ENCODE peak calls at places on chromosomes 4 and X, in nine cellular contexts. P is IMR-90, G is tibial nerve, O is uterus, X is right lobe of liver, Z is ovary, C is esophagus squamous epithelium, B is stomach, J is adrenal gland. Q is an unnamed sample. For H3K36me3, the result is how much of the 10 kb centered on the place peaks cover.

GRCh38 chr4:158622251-158622650 is 49.4 kb downstream of the C4orf46 start:
- DNase-seq in X (no peak), O (no peak), G (no peak), Z (no peak), J (no peak), B (no peak), P (peak), C (no peak), Q (no peak)

GRCh38 chrX:66012094-66012534 is 27.8 kb downstream of the VSIG4 start:
- DNase-seq in X (no peak), G (no peak), C (no peak), P (no peak), Z (no peak), J (no peak), O (no peak), B (peak), Q (no peak)

GRCh38 chrX:39121903-39122302 is 320.6 kb downstream of the MID1IP1 start:
- DNase-seq in G (no peak), Z (no peak), B (no peak), C (no peak), P (no peak), X (no peak), J (no peak), O (no peak), Q (no peak)

GRCh38 chr4:10085386-10085785 is 31.2 kb downstream of the WDR1 start:
- DNase-seq in G (no peak), Z (peak), C (no peak), P (no peak), O (peak), J (no peak), X (no peak), B (no peak), Q (peak)

GRCh38 chrX:72396117-72396516 is 90.4 kb upstream of the CITED1 start:
- DNase-seq in B (no peak), P (no peak), O (no peak), C (no peak), Z (no peak), J (no peak), X (no peak), G (no peak), Q (no peak)

GRCh38 chr4:169416997-169417396 is 146.2 kb upstream of the SH3RF1 start:
- DNase-seq in Z (no peak), G (no peak), O (no peak), X (no peak), B (no peak), J (no peak), P (no peak), C (no peak), Q (no peak)

GRCh38 chr4:47530801-47531200 is 45.7 kb downstream of the ATP10D start:
- DNase-seq in J (no peak), G (no peak), P (no peak), O (no peak), C (no peak), Z (no peak), B (no peak), X (no peak), Q (no peak)

GRCh38 chr4:101259876-101260275 is 87.5 kb downstream of the PPP3CA start:
- DNase-seq in G (no peak), O (no peak), X (no peak), P (peak), B (no peak), Z (no peak), C (no peak), J (no peak), Q (no peak)

GRCh38 chr4:101175896-101176676 is 171.2 kb downstream of the PPP3CA start:
- DNase-seq in X (peak), P (no peak), J (peak), O (peak), C (no peak), B (no peak), Z (no peak), G (peak), Q (no peak)

GRCh38 chr4:30950737-30951136 is 230.6 kb downstream of the PCDH7 start:
- DNase-seq in G (no peak), B (no peak), P (no peak), X (no peak), Z (no peak), C (no peak), O (no peak), J (no peak), Q (no peak)

GRCh38 chr4:111664546-111664945 is 480.7 kb upstream of the FAM241A start:
- DNase-seq in C (no peak), B (no peak), G (no peak), P (no peak), J (no peak), X (no peak), O (no peak), Z (no peak), Q (no peak)

GRCh38 chr4:101221294-101221693 is 126.0 kb downstream of the PPP3CA start:
- DNase-seq in C (no peak), O (no peak), X (no peak), B (no peak), G (no peak), Z (no peak), P (peak), J (no peak), Q (no peak)

GRCh38 chr4:180527993-180528392 is 1715.2 kb upstream of the TENM3 start:
- DNase-seq in C (no peak), G (no peak), X (no peak), Z (no peak), B (no peak), P (no peak), O (no peak), J (peak), Q (no peak)

GRCh38 chr4:105306820-105307219 is 160.1 kb downstream of the TET2 start:
- DNase-seq in O (no peak), J (no peak), B (no peak), Z (no peak), P (no peak), G (no peak), X (no peak), C (no peak), Q (no peak)

GRCh38 chr4:1928356-1929235 is 57.4 kb downstream of the NSD2 start:
- DNase-seq in O (no peak), G (no peak), Z (no peak), J (no peak), C (no peak), X (no peak), B (no peak), P (peak), Q (no peak)

GRCh38 chr4:85457752-85458467 is 17.0 kb upstream of the ARHGAP24 start:
- DNase-seq in C (no peak), O (peak), Z (no peak), G (peak), P (no peak), X (no peak), J (peak), B (no peak), Q (no peak)

GRCh38 chr4:146437778-146438177 is 84.0 kb downstream of the SLC10A7 start:
- DNase-seq in Z (no peak), G (no peak), P (no peak), J (no peak), O (no peak), B (no peak), X (no peak), C (no peak), Q (no peak)

GRCh38 chrX:151793886-151794285 is 59.3 kb downstream of the CNGA2 start:
- DNase-seq in G (no peak), C (no peak), B (no peak), P (no peak), X (no peak), Z (no peak), O (no peak), J (no peak), Q (no peak)

GRCh38 chrX:110985470-110985869 is 110.5 kb upstream of the PAK3 start:
- DNase-seq in C (no peak), J (no peak), O (no peak), Z (no peak), P (no peak), B (no peak), G (no peak), X (no peak), Q (no peak)

GRCh38 chrX:133880032-133880443 is 105.4 kb downstream of the GPC3 start:
- DNase-seq in C (no peak), B (no peak), G (no peak), Z (no peak), O (no peak), X (no peak), P (no peak), J (no peak), Q (no peak)

GRCh38 chr4:142091085-142091513 is 454.7 kb downstream of the IL15 start:
- DNase-seq in Z (no peak), P (peak), C (no peak), G (peak), X (no peak), B (no peak), J (peak), O (peak), Q (no peak)

GRCh38 chr4:158624889-158625478 is 46.7 kb downstream of the C4orf46 start:
- DNase-seq in J (peak), P (peak), G (peak), O (peak), X (no peak), Z (no peak), B (no peak), C (no peak), Q (no peak)

GRCh38 chrX:44483965-44484606 is 58.6 kb downstream of the FUNDC1 start:
- DNase-seq in B (no peak), O (no peak), J (no peak), P (no peak), G (no peak), C (no peak), Z (no peak), X (no peak), Q (no peak)

GRCh38 chrX:71482228-71482958 is 50.5 kb upstream of the OGT start:
- DNase-seq in B (no peak), Z (no peak), G (no peak), P (no peak), C (no peak), J (no peak), O (no peak), X (no peak), Q (no peak)

GRCh38 chr4:52935317-52935716 is 73.2 kb downstream of the RASL11B start:
- DNase-seq in J (no peak), C (no peak), P (no peak), B (no peak), O (no peak), X (no peak), G (no peak), Z (no peak), Q (no peak)

GRCh38 chr4:86757468-86757867 is 91.7 kb downstream of the SLC10A6 start:
- DNase-seq in C (no peak), X (no peak), B (no peak), O (no peak), J (no peak), P (no peak), Z (no peak), G (no peak), Q (no peak)

GRCh38 chr4:20253799-20254409 is 2.2 kb downstream of the SLIT2 start:
- DNase-seq in O (peak), P (peak), Z (peak), B (no peak), X (peak), G (no peak), C (no peak), J (peak), Q (peak)

GRCh38 chr4:157961591-157961990 is 211.2 kb downstream of the GASK1B start:
- DNase-seq in O (no peak), C (no peak), X (no peak), B (no peak), G (no peak), Z (no peak), J (no peak), P (no peak), Q (no peak)

GRCh38 chr4:60611762-60612496 is 588.2 kb upstream of the ADGRL3 start:
- DNase-seq in Z (no peak), C (no peak), P (peak), G (no peak), J (no peak), O (no peak), X (no peak), B (no peak), Q (no peak)

GRCh38 chr4:147782087-147782781 is 50.3 kb downstream of the ARHGAP10 start:
- DNase-seq in X (no peak), B (no peak), G (no peak), P (peak), O (no peak), C (no peak), Z (no peak), J (no peak), Q (no peak)

GRCh38 chrX:134431894-134432293 is 28.1 kb upstream of the HPRT1 start:
- DNase-seq in O (no peak), G (no peak), X (no peak), Z (no peak), P (peak), J (no peak), B (no peak), C (no peak), Q (no peak)

GRCh38 chr4:188971125-188971524 is 831.9 kb downstream of the TRIML1 start:
- DNase-seq in Z (no peak), X (no peak), O (no peak), P (peak), B (no peak), C (no peak), G (no peak), J (no peak), Q (no peak)

GRCh38 chr4:108493596-108493931 is 126.8 kb upstream of the RPL34 start:
- DNase-seq in G (no peak), B (no peak), C (no peak), X (no peak), O (no peak), Z (no peak), P (no peak), J (no peak), Q (no peak)

GRCh38 chr4:21304061-21304541 is 603.8 kb downstream of the PACRGL start:
- DNase-seq in J (peak), X (no peak), O (no peak), G (no peak), C (no peak), P (no peak), B (peak), Z (no peak), Q (no peak)

GRCh38 chr4:2082118-2082517 is 23.0 kb downstream of the NAT8L start:
- DNase-seq in P (no peak), Z (no peak), O (no peak), C (no peak), B (peak), X (peak), G (no peak), J (no peak), Q (peak)

GRCh38 chr4:95093460-95093859 is 335.7 kb downstream of the BMPR1B start:
- DNase-seq in P (no peak), B (no peak), J (no peak), G (no peak), Z (no peak), X (no peak), O (no peak), C (no peak), Q (no peak)

GRCh38 chrX:94743478-94743877 is 1069.5 kb downstream of the FAM133A start:
- DNase-seq in O (no peak), J (no peak), G (no peak), Z (no peak), B (no peak), C (no peak), X (no peak), P (no peak), Q (no peak)

GRCh38 chrX:31609130-31609529 is 537.3 kb upstream of the FTHL17 start:
- DNase-seq in B (no peak), P (peak), Z (no peak), G (no peak), O (no peak), J (no peak), X (no peak), C (no peak), Q (no peak)

GRCh38 chr4:140388015-140388414 is 14.6 kb downstream of the SCOC start:
- DNase-seq in C (no peak), X (no peak), J (no peak), O (no peak), B (no peak), Z (no peak), P (no peak), G (no peak), Q (no peak)

GRCh38 chr4:110193822-110194761 is 4.3 kb downstream of the ELOVL6 start:
- DNase-seq in P (peak), O (peak), B (peak), X (peak), Z (peak), G (peak), J (peak), C (peak), Q (no peak)

DNA sequence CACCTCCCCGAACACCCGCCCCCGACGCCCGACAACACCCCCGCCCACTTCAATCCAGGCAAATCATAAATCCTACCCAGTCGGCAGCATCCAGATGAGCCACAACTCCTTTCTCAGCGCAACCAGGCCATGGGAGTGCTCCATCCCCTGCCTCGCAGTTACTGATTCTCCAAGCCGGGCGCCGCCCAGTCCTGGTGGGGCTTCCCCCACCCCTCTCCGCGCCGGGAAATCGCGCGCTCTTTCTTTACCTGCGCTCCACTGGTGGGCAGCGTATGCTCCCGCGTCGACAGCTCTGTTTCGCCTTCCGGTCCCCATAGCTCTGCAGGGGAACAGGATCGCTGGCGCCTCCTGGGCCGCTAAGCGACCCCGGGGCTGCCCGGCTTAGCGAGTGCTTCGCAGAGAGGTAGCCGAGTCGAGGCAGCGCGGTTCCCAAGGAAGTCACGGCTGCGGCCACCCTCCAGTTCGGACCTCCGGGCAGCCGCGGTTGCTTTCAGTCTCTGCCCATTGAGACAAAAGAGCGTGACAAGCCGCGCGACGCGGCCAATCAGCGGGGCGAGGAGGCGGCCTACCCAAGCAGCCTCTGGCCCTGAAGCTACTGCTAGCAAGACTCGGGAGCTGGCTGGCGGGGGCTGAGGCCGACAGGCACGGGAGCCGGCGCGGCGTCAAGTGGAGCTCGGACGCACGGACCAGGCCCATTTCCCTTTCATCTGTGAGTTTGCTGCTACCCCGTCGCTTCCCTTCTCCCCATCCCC is 43.7 kb upstream of the TMSB15B start:
- DNase-seq in J (peak), X (peak), B (peak), O (peak), G (peak), Z (peak), P (peak), C (no peak), Q (peak)
- TF ChIP-seq POLR2A in J (no peak), X (no peak), B (no peak), O (peak), G (no peak), Z (no peak), P (no peak), C (no peak), Q (no peak)

GRCh38 chr4:183249854-183250253 is 70.2 kb downstream of the CLDN22 start:
- DNase-seq in G (no peak), Z (no peak), C (no peak), O (no peak), P (peak), B (no peak), X (no peak), J (peak), Q (no peak)
- H3K36me3 ChIP-seq in G (under half), Z (under half), C (half or more), O (under half), P (under half), B (under half), X (under half), J (under half), Q (under half)

DNA sequence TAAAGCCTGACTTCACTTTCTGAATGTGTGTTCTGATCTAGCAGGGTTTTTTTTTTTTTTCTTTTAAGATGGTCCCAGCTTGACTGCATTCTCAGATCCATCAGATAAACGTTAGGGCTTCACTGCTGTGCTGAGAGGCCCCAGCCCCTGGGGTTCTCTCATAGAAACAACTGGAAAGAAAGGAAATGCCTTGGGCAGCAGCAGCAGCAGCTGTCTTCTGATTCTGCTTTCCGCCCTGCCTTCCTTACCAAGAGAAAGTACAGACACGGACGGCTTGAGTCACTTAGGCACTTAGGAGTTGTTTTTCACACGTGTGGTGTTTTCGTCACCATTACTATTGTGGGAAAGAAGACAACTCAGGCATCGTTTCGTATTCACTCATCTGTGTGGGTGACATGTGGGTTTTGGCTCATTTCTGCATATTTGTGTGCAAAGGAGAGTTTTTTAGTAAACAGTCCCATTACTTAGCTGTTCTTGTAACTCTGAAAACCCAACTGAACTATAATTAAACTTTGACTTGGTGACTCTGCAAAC is 172.0 kb downstream of the PTTG2 start:
- DNase-seq in J (peak), X (peak), Z (peak), C (no peak), P (peak), G (peak), B (no peak), O (peak), Q (peak)
- TF ChIP-seq POLR2A in J (no peak), X (no peak), Z (no peak), C (no peak), P (peak), G (peak), B (no peak), O (no peak), Q (peak)

GRCh38 chr4:3123201-3123671 is 48.8 kb downstream of the HTT start:
- DNase-seq in G (no peak), Z (no peak), P (peak), B (no peak), C (no peak), J (no peak), X (no peak), O (no peak), Q (no peak)
- H3K36me3 ChIP-seq in G (under half), Z (under half), P (under half), B (half or more), C (half or more), J (under half), X (under half), O (under half), Q (half or more)

GRCh38 chrX:100643943-100644587 is at the start of gene SRPX2:
- DNase-seq in C (no peak), B (no peak), Z (no peak), O (peak), X (no peak), P (peak), G (peak), J (peak), Q (no peak)
- TF ChIP-seq POLR2A in C (no peak), B (no peak), Z (no peak), O (peak), X (peak), P (peak), G (peak), J (peak), Q (peak)

Q was measured in suprapubic skin.